ENCODE peak calls at places on chromosomes 1 and 21, in nine cellular contexts. O is AG04450, S is ascending aorta, T is A673, K is ovary, Q is right lobe of liver, H is lung, W is neural progenitor cell, A is breast epithelium. D is an unnamed sample.

GRCh38 chr1:202192770-202193613 is 607 bp upstream of the LGR6 start:
- DNase-seq in O (no peak), S (no peak), T (peak), K (no peak), Q (peak), H (peak), W (peak), A (peak), D (peak)

GRCh38 chr1:235513495-235514366 is 9.5 kb upstream of the B3GALNT2 start:
- DNase-seq in O (peak), S (no peak), T (peak), K (no peak), Q (no peak), H (no peak), W (peak), A (no peak), D (no peak)

GRCh38 chr1:156920233-156921052 is at the start of gene LRRC71:
- DNase-seq in O (peak), S (no peak), T (peak), K (peak), Q (peak), H (peak), W (peak), A (peak), D (no peak)

GRCh38 chr21:15301014-15301413 is 236.2 kb upstream of the NRIP1 start:
- DNase-seq in O (no peak), S (no peak), T (no peak), K (no peak), Q (no peak), H (no peak), W (peak), A (no peak), D (no peak)

GRCh38 chr1:3611170-3612019 is at the start of gene MEGF6:
- DNase-seq in O (no peak), S (no peak), T (peak), K (peak), Q (peak), H (peak), W (peak), A (peak), D (no peak)

GRCh38 chr1:197017558-197018146 is 40.3 kb downstream of the CFHR5 start:
- DNase-seq in O (no peak), S (no peak), T (peak), K (no peak), Q (no peak), H (no peak), W (no peak), A (no peak), D (no peak)

GRCh38 chr1:164770149-164770529 is 211.2 kb downstream of the PBX1 start:
- DNase-seq in O (no peak), S (no peak), T (no peak), K (no peak), Q (no peak), H (no peak), W (no peak), A (no peak), D (no peak)

GRCh38 chr1:157751283-157751682 is 25.6 kb downstream of the FCRL2 start:
- DNase-seq in O (no peak), S (no peak), T (no peak), K (no peak), Q (no peak), H (no peak), W (no peak), A (no peak), D (no peak)

GRCh38 chr1:23198373-23198772 is 18.9 kb downstream of the HTR1D start:
- DNase-seq in O (peak), S (no peak), T (no peak), K (no peak), Q (no peak), H (no peak), W (no peak), A (no peak), D (no peak)

GRCh38 chr1:182381962-182382819 is 9.4 kb downstream of the GLUL start:
- DNase-seq in O (no peak), S (no peak), T (no peak), K (no peak), Q (no peak), H (no peak), W (no peak), A (no peak), D (no peak)

GRCh38 chr1:241527146-241527545 is 5.0 kb upstream of the KMO start:
- DNase-seq in O (no peak), S (no peak), T (no peak), K (no peak), Q (no peak), H (no peak), W (no peak), A (no peak), D (no peak)

GRCh38 chr1:42430286-42430685 is 25.5 kb downstream of the ZMYND12 start:
- DNase-seq in O (no peak), S (no peak), T (no peak), K (no peak), Q (no peak), H (no peak), W (no peak), A (no peak), D (no peak)

GRCh38 chr1:42432714-42433113 is 23.1 kb downstream of the ZMYND12 start:
- DNase-seq in O (no peak), S (no peak), T (no peak), K (no peak), Q (no peak), H (no peak), W (no peak), A (no peak), D (no peak)

GRCh38 chr1:42431514-42431913 is 24.3 kb downstream of the ZMYND12 start:
- DNase-seq in O (no peak), S (no peak), T (no peak), K (no peak), Q (peak), H (no peak), W (no peak), A (no peak), D (no peak)

GRCh38 chr1:42429623-42430022 is 26.2 kb downstream of the ZMYND12 start:
- DNase-seq in O (no peak), S (no peak), T (no peak), K (no peak), Q (no peak), H (no peak), W (no peak), A (no peak), D (no peak)

DNA sequence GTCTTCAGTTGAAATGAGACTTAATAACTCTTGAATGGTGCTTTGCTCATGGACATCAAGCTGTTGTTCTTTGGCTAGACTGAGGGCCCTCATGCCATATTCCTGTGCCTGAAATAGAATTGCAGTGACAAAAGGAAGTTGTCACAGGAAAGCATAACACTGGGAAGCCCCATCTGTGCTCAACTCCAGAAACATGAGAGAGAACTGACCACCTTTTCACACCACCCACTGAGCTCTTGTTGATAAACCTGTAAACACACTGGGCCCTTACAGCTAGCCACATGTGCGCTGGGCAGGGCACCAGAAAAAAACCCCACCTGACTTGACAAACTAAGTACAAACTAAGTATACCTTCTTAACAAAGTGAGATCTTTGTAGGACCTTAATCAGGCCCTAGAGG is 25.1 kb downstream of the ZMYND12 start:
- DNase-seq in O (no peak), S (no peak), T (no peak), K (no peak), Q (no peak), H (no peak), W (no peak), A (no peak), D (no peak)
- H3K27ac ChIP-seq in O (no peak), S (no peak), T (no peak), K (no peak), Q (no peak), H (no peak), W (no peak), A (no peak), D (no peak)

GRCh38 chr21:26185021-26185420 is 14.5 kb upstream of the APP start:
- DNase-seq in O (no peak), S (no peak), T (no peak), K (no peak), Q (no peak), H (no peak), W (no peak), A (no peak), D (no peak)
- H3K27ac ChIP-seq in O (no peak), S (no peak), T (no peak), K (no peak), Q (no peak), H (no peak), W (no peak), A (no peak), D (no peak)

GRCh38 chr1:47561523-47562007 is 123.7 kb downstream of the FOXD2 start:
- DNase-seq in O (no peak), S (no peak), T (no peak), K (no peak), Q (no peak), H (no peak), W (no peak), A (no peak), D (no peak)
- H3K27ac ChIP-seq in O (no peak), S (no peak), T (no peak), K (no peak), Q (no peak), H (no peak), W (no peak), A (no peak), D (no peak)

GRCh38 chr1:108049083-108049819 is 84.3 kb upstream of the VAV3 start:
- DNase-seq in O (no peak), S (no peak), T (peak), K (no peak), Q (no peak), H (no peak), W (peak), A (no peak), D (peak)

GRCh38 chr1:108050134-108050533 is 85.2 kb upstream of the VAV3 start:
- DNase-seq in O (no peak), S (peak), T (no peak), K (no peak), Q (peak), H (no peak), W (no peak), A (no peak), D (no peak)

GRCh38 chr1:108053291-108054023 is 88.5 kb upstream of the VAV3 start:
- DNase-seq in O (no peak), S (no peak), T (no peak), K (no peak), Q (no peak), H (no peak), W (no peak), A (peak), D (no peak)

GRCh38 chr1:108051625-108052382 is 86.8 kb upstream of the VAV3 start:
- DNase-seq in O (no peak), S (no peak), T (no peak), K (no peak), Q (no peak), H (no peak), W (peak), A (no peak), D (no peak)

GRCh38 chr1:108050911-108051624 is 86.1 kb upstream of the VAV3 start:
- DNase-seq in O (no peak), S (no peak), T (no peak), K (no peak), Q (no peak), H (no peak), W (no peak), A (no peak), D (no peak)
- H3K27ac ChIP-seq in O (no peak), S (no peak), T (no peak), K (no peak), Q (no peak), H (no peak), W (no peak), A (peak), D (no peak)